ENCODE peak calls at places on chromosomes 4 and X, in four cellular contexts. B, H, I and G are unnamed samples.

GRCh38 chr4:33411182-33411581 is 2691.0 kb downstream of the PCDH7 start:
- DNase-seq in B (no peak), H (no peak), I (peak), G (no peak)

GRCh38 chrX:19958530-19959486 is 32.1 kb downstream of the BCLAF3 start:
- DNase-seq in B (no peak), H (peak), I (no peak), G (no peak)

GRCh38 chrX:47226531-47227333 is 6.1 kb upstream of the USP11 start:
- DNase-seq in B (no peak), H (no peak), I (no peak), G (no peak)

GRCh38 chr4:25101836-25102235 is 58.4 kb downstream of the SEPSECS start:
- DNase-seq in B (no peak), H (no peak), I (no peak), G (no peak)

GRCh38 chr4:4659871-4660651 is 118.2 kb upstream of the STX18 start:
- DNase-seq in B (peak), H (no peak), I (no peak), G (no peak)

GRCh38 chr4:168751263-168752225 is 254.7 kb downstream of the PALLD start:
- DNase-seq in B (no peak), H (no peak), I (no peak), G (no peak)

GRCh38 chr4:111628437-111628836 is 516.8 kb upstream of the FAM241A start:
- DNase-seq in B (no peak), H (no peak), I (no peak), G (no peak)

GRCh38 chr4:54971474-54971950 is 153.9 kb downstream of the KDR start:
- DNase-seq in B (peak), H (peak), I (no peak), G (peak)

GRCh38 chrX:144791298-144791697 is 456.0 kb upstream of the SPANXN1 start:
- DNase-seq in B (no peak), H (no peak), I (no peak), G (no peak)

GRCh38 chr4:972651-973424 is 531 bp downstream of the DGKQ start:
- DNase-seq in B (peak), H (no peak), I (no peak), G (peak)

GRCh38 chr4:95283320-95283719 is 265.5 kb downstream of the UNC5C start:
- DNase-seq in B (no peak), H (no peak), I (no peak), G (peak)

GRCh38 chr4:15920723-15921591 is 17.6 kb downstream of the FGFBP1 start:
- DNase-seq in B (no peak), H (no peak), I (no peak), G (no peak)

GRCh38 chr4:5955201-5955821 is 62.4 kb upstream of the CRMP1 start:
- DNase-seq in B (no peak), H (no peak), I (no peak), G (peak)

GRCh38 chr4:5955856-5956255 is 62.4 kb downstream of the C4orf50 start:
- DNase-seq in B (no peak), H (no peak), I (peak), G (no peak)

GRCh38 chr4:5957091-5957490 is 61.1 kb downstream of the C4orf50 start:
- DNase-seq in B (no peak), H (no peak), I (no peak), G (no peak)

GRCh38 chr4:5958199-5958735 is 60.0 kb downstream of the C4orf50 start:
- DNase-seq in B (no peak), H (no peak), I (no peak), G (no peak)

DNA sequence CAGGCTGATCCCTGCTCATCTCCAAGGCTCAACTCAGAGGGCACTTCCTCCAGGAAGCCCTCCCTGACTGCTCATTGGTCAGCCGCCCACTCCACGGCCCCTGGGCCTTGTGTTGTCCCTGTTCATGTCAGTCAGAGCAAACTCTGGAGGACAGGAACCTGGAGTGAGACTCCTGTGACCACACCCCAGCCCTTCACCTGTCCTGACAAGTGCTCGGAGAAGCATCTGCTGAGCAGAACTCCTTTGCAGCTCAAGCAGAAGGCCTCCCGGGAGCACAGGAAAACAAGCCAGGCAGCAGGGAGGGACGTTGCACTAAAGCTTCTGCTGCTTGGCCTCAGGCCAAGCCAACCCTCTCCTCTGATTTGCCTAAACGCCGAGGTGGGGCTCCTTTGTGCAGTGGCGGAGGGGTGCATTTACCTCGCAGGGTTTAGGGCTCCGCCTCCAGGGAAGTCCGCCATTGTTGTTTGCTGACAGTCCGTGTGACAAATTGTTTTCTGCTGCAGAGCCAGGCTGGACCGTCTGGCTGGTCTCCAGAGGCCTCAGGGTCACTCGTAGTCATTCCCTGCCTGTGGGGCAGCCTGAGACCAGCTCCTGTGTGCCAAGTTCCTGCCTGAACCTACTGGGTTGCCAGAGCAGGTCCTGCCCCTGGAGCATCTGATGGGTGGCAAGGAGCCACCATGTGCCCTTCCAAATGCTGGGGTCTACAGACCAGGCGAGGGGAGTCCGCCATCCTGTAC is 61.8 kb downstream of the C4orf50 start:
- DNase-seq in B (no peak), H (peak), I (no peak), G (peak)
- TF ChIP-seq NFIC in B (peak), H (no peak), I (no peak), G (no peak)

DNA sequence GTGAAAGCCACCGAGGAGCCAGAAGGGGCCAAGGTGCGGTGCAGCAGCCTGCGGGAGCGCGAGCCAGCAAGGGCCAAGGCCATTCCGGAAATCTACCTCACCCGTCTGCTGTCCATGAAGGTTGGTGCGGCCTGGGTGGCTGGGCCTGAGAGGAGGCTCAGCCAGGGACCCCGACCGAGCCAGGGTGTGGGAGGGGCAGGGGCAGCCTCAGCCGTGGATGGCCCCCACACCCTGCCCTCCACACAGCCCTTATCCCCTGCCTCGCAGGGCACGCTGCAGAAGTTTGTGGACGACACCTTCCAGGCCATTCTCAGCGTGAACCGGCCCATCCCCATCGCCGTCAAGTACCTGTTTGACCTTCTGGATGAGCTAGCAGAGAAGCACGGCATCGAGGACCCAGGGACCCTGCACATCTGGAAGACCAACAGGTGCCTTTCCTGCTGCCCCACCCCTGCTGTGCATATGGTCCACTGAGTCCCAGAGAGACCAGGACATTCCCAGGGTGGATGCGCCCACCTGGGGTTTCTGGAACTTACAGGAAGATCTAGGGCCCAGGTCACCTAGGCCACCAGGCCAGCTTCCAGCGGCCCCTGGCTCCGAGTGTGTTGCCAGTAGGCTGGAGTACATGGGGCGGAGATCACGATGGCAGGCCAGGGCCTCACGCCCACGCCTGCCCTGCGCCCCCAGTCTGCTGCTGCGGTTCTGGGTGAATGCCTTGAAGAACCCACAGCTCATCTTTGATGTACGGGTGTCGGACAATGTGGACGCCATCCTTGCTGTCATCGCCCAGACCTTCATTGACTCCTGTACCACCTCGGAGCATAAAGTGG is 3.4 kb upstream of the SRPK3 start:
- DNase-seq in B (no peak), H (no peak), I (no peak), G (peak)
- TF ChIP-seq NFIC in B (no peak), H (no peak), I (no peak), G (no peak)

DNA sequence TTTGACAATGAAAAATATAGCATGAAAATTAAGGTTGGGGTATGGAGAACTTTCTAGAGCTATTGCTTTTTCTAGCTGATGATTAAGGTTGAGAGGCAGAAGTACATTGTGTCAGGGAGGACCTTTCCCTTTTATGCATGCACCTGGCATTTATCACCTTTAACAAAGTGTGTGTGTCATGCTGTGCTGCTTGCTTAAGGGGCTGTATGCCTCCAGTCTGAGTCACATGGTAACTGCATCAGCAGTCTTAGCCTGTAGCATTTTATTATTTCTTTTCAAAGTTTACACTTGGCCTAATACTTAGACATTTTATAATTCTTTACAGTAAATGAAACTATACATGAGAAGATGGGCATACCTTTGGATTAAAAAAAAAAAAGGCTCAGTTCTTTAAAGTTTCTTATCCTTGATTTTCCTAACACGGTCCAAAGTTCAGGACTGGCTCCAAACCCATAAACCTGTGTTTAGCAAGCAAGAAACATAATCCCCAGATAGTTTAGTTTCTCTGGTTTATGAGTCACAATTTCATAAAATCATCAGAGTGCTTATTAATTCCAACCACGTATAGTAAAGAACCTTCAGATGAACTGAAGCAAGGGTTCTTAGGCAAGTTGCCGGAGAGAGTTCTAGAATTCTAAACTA is 14.5 kb downstream of the NPNT start:
- DNase-seq in B (no peak), H (no peak), I (no peak), G (no peak)
- TF ChIP-seq NFIC in B (no peak), H (no peak), I (no peak), G (no peak)

GRCh38 chr4:77012726-77013125 is 63.1 kb downstream of the CCNI start:
- DNase-seq in B (no peak), H (no peak), I (no peak), G (peak)

GRCh38 chr4:77009511-77010120 is 60.1 kb downstream of the SEPTIN11 start:
- DNase-seq in B (no peak), H (no peak), I (no peak), G (peak)

GRCh38 chr4:77007358-77008230 is 58.0 kb downstream of the SEPTIN11 start:
- DNase-seq in B (no peak), H (no peak), I (no peak), G (no peak)

GRCh38 chr4:77014256-77014655 is 61.5 kb downstream of the CCNI start:
- DNase-seq in B (no peak), H (no peak), I (no peak), G (no peak)

GRCh38 chr4:77010841-77011354 is 61.3 kb downstream of the SEPTIN11 start:
- DNase-seq in B (no peak), H (no peak), I (no peak), G (no peak)
- TF ChIP-seq NFIC in B (no peak), H (no peak), I (no peak), G (no peak)

GRCh38 chrX:39176105-39176504 is 374.8 kb downstream of the MID1IP1 start:
- DNase-seq in B (no peak), H (no peak), I (no peak), G (no peak)

GRCh38 chrX:39175418-39176057 is 374.3 kb downstream of the MID1IP1 start:
- DNase-seq in B (no peak), H (no peak), I (no peak), G (no peak)

GRCh38 chrX:39170432-39170831 is 369.2 kb downstream of the MID1IP1 start:
- DNase-seq in B (no peak), H (no peak), I (peak), G (no peak)

GRCh38 chrX:39171686-39172085 is 370.4 kb downstream of the MID1IP1 start:
- DNase-seq in B (no peak), H (no peak), I (no peak), G (no peak)

GRCh38 chrX:39174761-39175417 is 373.6 kb downstream of the MID1IP1 start:
- DNase-seq in B (no peak), H (no peak), I (no peak), G (no peak)
- TF ChIP-seq NFIC in B (no peak), H (no peak), I (no peak), G (no peak)

GRCh38 chrX:126770179-126770578 is 49.4 kb upstream of the PRR32 start:
- DNase-seq in B (peak), H (no peak), I (no peak), G (peak)
- TF ChIP-seq NFIC in B (no peak), H (no peak), I (no peak), G (no peak)

GRCh38 chr4:11585506-11585905 is 156.8 kb upstream of the HS3ST1 start:
- DNase-seq in B (no peak), H (no peak), I (no peak), G (no peak)
- TF ChIP-seq NFIC in B (no peak), H (no peak), I (no peak), G (no peak)

GRCh38 chrX:48948589-48948988 is 8.8 kb downstream of the OTUD5 start:
- DNase-seq in B (peak), H (no peak), I (no peak), G (no peak)

GRCh38 chrX:48940404-48940955 is 16.9 kb downstream of the OTUD5 start:
- DNase-seq in B (peak), H (no peak), I (no peak), G (no peak)

GRCh38 chrX:48942895-48943294 is 14.5 kb downstream of the OTUD5 start:
- DNase-seq in B (no peak), H (no peak), I (no peak), G (no peak)

DNA sequence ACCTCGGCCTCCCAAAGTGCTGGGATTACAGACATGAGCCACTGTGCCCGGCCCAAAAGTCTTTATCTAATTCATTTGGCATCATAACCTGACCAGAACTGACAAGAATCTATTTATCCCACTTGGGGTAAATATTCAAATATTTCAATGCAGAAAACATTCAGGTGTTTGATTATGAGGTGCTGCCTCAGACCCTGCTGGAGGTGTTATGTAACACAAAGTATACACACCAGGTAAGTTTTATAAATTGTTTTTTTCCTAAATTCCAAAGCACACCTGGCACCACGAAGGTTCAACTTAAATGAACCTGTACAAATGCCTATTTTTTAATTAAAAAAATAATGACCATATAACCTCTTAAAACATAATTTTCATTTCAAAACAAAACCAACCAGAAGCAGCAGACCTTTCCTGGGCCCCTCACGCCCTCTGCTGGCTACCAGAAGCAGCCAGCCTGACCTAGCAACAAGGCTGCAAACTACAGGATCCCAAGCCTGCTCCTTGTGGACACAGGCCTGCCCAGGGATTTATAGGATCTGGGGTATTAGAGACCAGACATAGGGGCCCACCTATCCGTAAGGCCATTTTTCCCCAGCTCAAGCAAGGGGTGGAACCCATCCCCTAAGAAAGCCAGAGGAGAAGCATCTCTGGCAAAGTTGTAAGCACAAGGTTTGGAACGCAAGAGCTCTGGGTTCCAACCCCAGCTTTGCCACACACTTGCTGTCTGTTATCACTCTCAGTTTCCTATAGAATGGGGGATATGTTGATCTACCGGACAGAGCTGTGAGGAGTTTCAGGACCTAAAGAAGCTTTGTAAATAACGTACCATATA is 11.7 kb downstream of the OTUD5 start:
- DNase-seq in B (peak), H (peak), I (no peak), G (peak)
- TF ChIP-seq NFIC in B (no peak), H (no peak), I (no peak), G (no peak)

DNA sequence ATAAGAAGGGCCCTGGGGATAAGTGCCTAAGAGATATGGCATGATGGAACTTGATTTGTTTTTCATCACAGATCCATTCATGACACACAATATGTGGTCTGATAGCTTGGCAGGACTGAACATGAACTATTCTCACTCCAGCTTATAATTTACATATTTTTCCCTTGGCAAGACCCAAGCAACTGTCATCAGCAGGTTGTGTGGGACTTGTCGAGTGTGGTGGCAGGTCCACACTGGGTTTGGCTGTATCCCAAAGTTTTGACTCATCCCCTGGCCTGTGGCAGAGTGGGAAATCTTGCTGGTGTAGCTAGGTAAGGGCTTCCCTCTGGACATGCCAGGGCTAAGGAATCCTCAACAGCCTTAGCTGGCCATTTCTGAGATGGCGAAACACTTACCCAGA is 81.0 kb upstream of the STIM2 start:
- DNase-seq in B (no peak), H (no peak), I (no peak), G (no peak)
- TF ChIP-seq NFIC in B (no peak), H (no peak), I (no peak), G (peak)

GRCh38 chrX:135985123-135985973 is at the start of gene SLC9A6:
- DNase-seq in B (peak), H (peak), I (no peak), G (peak)
- TF ChIP-seq NFIC in B (no peak), H (no peak), I (no peak), G (no peak)